ENCODE peak calls at places on chromosomes 5 and 9, in ten cellular contexts. One of them, this sample, is unnamed.

GRCh38 chr9:122219856-122220672 is 8.7 kb downstream of the LHX6 start:
- DNase-seq in head of caudate nucleus: no peak
- DNase-seq in HT1080: no peak
- DNase-seq in NCI-H774: no peak
- DNase-seq in HEK293T: no peak
- DNase-seq in GM18507: no peak
- DNase-seq in hepatocyte: no peak
- DNase-seq in 8988T: no peak
- DNase-seq in activated naive CD4-positive, alpha-beta T cell treated with Interleukin-2 at 50 U/mL for 16 hours: no peak
- DNase-seq in COR-L47: no peak
- DNase-seq in this sample: no peak

GRCh38 chr5:178198706-178199105 is 5.6 kb upstream of the HNRNPAB start:
- DNase-seq in head of caudate nucleus: no peak
- DNase-seq in HT1080: no peak
- DNase-seq in NCI-H774: no peak
- DNase-seq in HEK293T: no peak
- DNase-seq in GM18507: no peak
- DNase-seq in hepatocyte: no peak
- DNase-seq in 8988T: no peak
- DNase-seq in activated naive CD4-positive, alpha-beta T cell treated with Interleukin-2 at 50 U/mL for 16 hours: no peak
- DNase-seq in COR-L47: no peak
- DNase-seq in this sample: no peak

GRCh38 chr5:38465702-38466443 is 90.6 kb downstream of the LIFR start:
- DNase-seq in head of caudate nucleus: no peak
- DNase-seq in HT1080: no peak
- DNase-seq in NCI-H774: no peak
- DNase-seq in HEK293T: no peak
- DNase-seq in GM18507: no peak
- DNase-seq in hepatocyte: no peak
- DNase-seq in 8988T: no peak
- DNase-seq in activated naive CD4-positive, alpha-beta T cell treated with Interleukin-2 at 50 U/mL for 16 hours: no peak
- DNase-seq in COR-L47: no peak
- DNase-seq in this sample: no peak

GRCh38 chr5:171755354-171755821 is 30.2 kb upstream of the SMIM23 start:
- DNase-seq in head of caudate nucleus: no peak
- DNase-seq in HT1080: no peak
- DNase-seq in NCI-H774: no peak
- DNase-seq in HEK293T: no peak
- DNase-seq in GM18507: no peak
- DNase-seq in hepatocyte: no peak
- DNase-seq in 8988T: no peak
- DNase-seq in activated naive CD4-positive, alpha-beta T cell treated with Interleukin-2 at 50 U/mL for 16 hours: no peak
- DNase-seq in COR-L47: no peak
- DNase-seq in this sample: no peak

GRCh38 chr9:134282138-134282650 is 44.1 kb upstream of the RXRA start:
- DNase-seq in head of caudate nucleus: no peak
- DNase-seq in HT1080: no peak
- DNase-seq in NCI-H774: no peak
- DNase-seq in HEK293T: no peak
- DNase-seq in GM18507: no peak
- DNase-seq in hepatocyte: no peak
- DNase-seq in 8988T: no peak
- DNase-seq in activated naive CD4-positive, alpha-beta T cell treated with Interleukin-2 at 50 U/mL for 16 hours: no peak
- DNase-seq in COR-L47: no peak
- DNase-seq in this sample: no peak

GRCh38 chr5:66864240-66864884 is 268.2 kb downstream of the MAST4 start:
- DNase-seq in head of caudate nucleus: no peak
- DNase-seq in HT1080: peak
- DNase-seq in NCI-H774: no peak
- DNase-seq in HEK293T: no peak
- DNase-seq in GM18507: no peak
- DNase-seq in hepatocyte: no peak
- DNase-seq in 8988T: no peak
- DNase-seq in activated naive CD4-positive, alpha-beta T cell treated with Interleukin-2 at 50 U/mL for 16 hours: peak
- DNase-seq in COR-L47: peak
- DNase-seq in this sample: peak

GRCh38 chr5:57735754-57736153 is 253.1 kb upstream of the ACTBL2 start:
- DNase-seq in head of caudate nucleus: no peak
- DNase-seq in HT1080: peak
- DNase-seq in NCI-H774: no peak
- DNase-seq in HEK293T: no peak
- DNase-seq in GM18507: no peak
- DNase-seq in hepatocyte: no peak
- DNase-seq in 8988T: no peak
- DNase-seq in activated naive CD4-positive, alpha-beta T cell treated with Interleukin-2 at 50 U/mL for 16 hours: no peak
- DNase-seq in COR-L47: no peak
- DNase-seq in this sample: peak

GRCh38 chr5:107858324-107858723 is 187.6 kb upstream of the EFNA5 start:
- DNase-seq in head of caudate nucleus: no peak
- DNase-seq in HT1080: no peak
- DNase-seq in NCI-H774: no peak
- DNase-seq in HEK293T: no peak
- DNase-seq in GM18507: no peak
- DNase-seq in hepatocyte: no peak
- DNase-seq in 8988T: no peak
- DNase-seq in activated naive CD4-positive, alpha-beta T cell treated with Interleukin-2 at 50 U/mL for 16 hours: no peak
- DNase-seq in COR-L47: no peak
- DNase-seq in this sample: no peak

GRCh38 chr5:157959355-157959754 is 100.4 kb upstream of the CLINT1 start:
- DNase-seq in head of caudate nucleus: no peak
- DNase-seq in HT1080: no peak
- DNase-seq in NCI-H774: no peak
- DNase-seq in HEK293T: no peak
- DNase-seq in GM18507: no peak
- DNase-seq in hepatocyte: no peak
- DNase-seq in 8988T: no peak
- DNase-seq in activated naive CD4-positive, alpha-beta T cell treated with Interleukin-2 at 50 U/mL for 16 hours: no peak
- DNase-seq in COR-L47: no peak
- DNase-seq in this sample: no peak

GRCh38 chr5:13346401-13346800 is 598.1 kb downstream of the DNAH5 start:
- DNase-seq in head of caudate nucleus: no peak
- DNase-seq in HT1080: no peak
- DNase-seq in NCI-H774: no peak
- DNase-seq in HEK293T: no peak
- DNase-seq in GM18507: no peak
- DNase-seq in hepatocyte: no peak
- DNase-seq in 8988T: no peak
- DNase-seq in activated naive CD4-positive, alpha-beta T cell treated with Interleukin-2 at 50 U/mL for 16 hours: no peak
- DNase-seq in COR-L47: no peak
- DNase-seq in this sample: no peak

GRCh38 chr9:5425006-5425628 is 12.6 kb downstream of the PLGRKT start:
- DNase-seq in head of caudate nucleus: no peak
- DNase-seq in HT1080: peak
- DNase-seq in NCI-H774: peak
- DNase-seq in HEK293T: peak
- DNase-seq in GM18507: no peak
- DNase-seq in hepatocyte: no peak
- DNase-seq in 8988T: no peak
- DNase-seq in activated naive CD4-positive, alpha-beta T cell treated with Interleukin-2 at 50 U/mL for 16 hours: no peak
- DNase-seq in COR-L47: peak
- DNase-seq in this sample: no peak

GRCh38 chr5:57488308-57488955 is 5.8 kb upstream of the ACTBL2 start:
- DNase-seq in head of caudate nucleus: no peak
- DNase-seq in HT1080: peak
- DNase-seq in NCI-H774: no peak
- DNase-seq in HEK293T: no peak
- DNase-seq in GM18507: no peak
- DNase-seq in hepatocyte: no peak
- DNase-seq in 8988T: no peak
- DNase-seq in activated naive CD4-positive, alpha-beta T cell treated with Interleukin-2 at 50 U/mL for 16 hours: no peak
- DNase-seq in COR-L47: no peak
- DNase-seq in this sample: peak

GRCh38 chr9:98442114-98442513 is 186.7 kb upstream of the TBC1D2 start:
- DNase-seq in head of caudate nucleus: no peak
- DNase-seq in HT1080: peak
- DNase-seq in NCI-H774: no peak
- DNase-seq in HEK293T: no peak
- DNase-seq in GM18507: no peak
- DNase-seq in hepatocyte: no peak
- DNase-seq in 8988T: no peak
- DNase-seq in activated naive CD4-positive, alpha-beta T cell treated with Interleukin-2 at 50 U/mL for 16 hours: no peak
- DNase-seq in COR-L47: no peak
- DNase-seq in this sample: no peak

GRCh38 chr9:96219615-96220257 is 82.2 kb downstream of the HSD17B3 start:
- DNase-seq in head of caudate nucleus: peak
- DNase-seq in HT1080: no peak
- DNase-seq in NCI-H774: no peak
- DNase-seq in HEK293T: no peak
- DNase-seq in GM18507: peak
- DNase-seq in hepatocyte: peak
- DNase-seq in 8988T: peak
- DNase-seq in activated naive CD4-positive, alpha-beta T cell treated with Interleukin-2 at 50 U/mL for 16 hours: peak
- DNase-seq in COR-L47: no peak
- DNase-seq in this sample: peak

GRCh38 chr9:33151007-33151557 is 16.1 kb downstream of the B4GALT1 start:
- DNase-seq in head of caudate nucleus: no peak
- DNase-seq in HT1080: peak
- DNase-seq in NCI-H774: no peak
- DNase-seq in HEK293T: peak
- DNase-seq in GM18507: no peak
- DNase-seq in hepatocyte: peak
- DNase-seq in 8988T: no peak
- DNase-seq in activated naive CD4-positive, alpha-beta T cell treated with Interleukin-2 at 50 U/mL for 16 hours: no peak
- DNase-seq in COR-L47: peak
- DNase-seq in this sample: peak

GRCh38 chr5:149798466-149798865 is 68.4 kb downstream of the PPARGC1B start:
- DNase-seq in head of caudate nucleus: no peak
- DNase-seq in HT1080: no peak
- DNase-seq in NCI-H774: no peak
- DNase-seq in HEK293T: no peak
- DNase-seq in GM18507: no peak
- DNase-seq in hepatocyte: no peak
- DNase-seq in 8988T: no peak
- DNase-seq in activated naive CD4-positive, alpha-beta T cell treated with Interleukin-2 at 50 U/mL for 16 hours: no peak
- DNase-seq in COR-L47: no peak
- DNase-seq in this sample: no peak

GRCh38 chr9:21831841-21832509 is 29.5 kb downstream of the MTAP start:
- DNase-seq in head of caudate nucleus: no peak
- DNase-seq in HT1080: no peak
- DNase-seq in NCI-H774: no peak
- DNase-seq in HEK293T: no peak
- DNase-seq in GM18507: peak
- DNase-seq in hepatocyte: peak
- DNase-seq in 8988T: no peak
- DNase-seq in activated naive CD4-positive, alpha-beta T cell treated with Interleukin-2 at 50 U/mL for 16 hours: peak
- DNase-seq in COR-L47: no peak
- DNase-seq in this sample: no peak

GRCh38 chr5:142446960-142447279 is 122.1 kb upstream of the SPRY4 start:
- DNase-seq in head of caudate nucleus: no peak
- DNase-seq in HT1080: no peak
- DNase-seq in NCI-H774: no peak
- DNase-seq in HEK293T: no peak
- DNase-seq in GM18507: no peak
- DNase-seq in hepatocyte: no peak
- DNase-seq in 8988T: no peak
- DNase-seq in activated naive CD4-positive, alpha-beta T cell treated with Interleukin-2 at 50 U/mL for 16 hours: no peak
- DNase-seq in COR-L47: no peak
- DNase-seq in this sample: peak

GRCh38 chr5:129696636-129697035 is 51.3 kb upstream of the MINAR2 start:
- DNase-seq in head of caudate nucleus: no peak
- DNase-seq in HT1080: no peak
- DNase-seq in NCI-H774: no peak
- DNase-seq in HEK293T: no peak
- DNase-seq in GM18507: no peak
- DNase-seq in hepatocyte: no peak
- DNase-seq in 8988T: no peak
- DNase-seq in activated naive CD4-positive, alpha-beta T cell treated with Interleukin-2 at 50 U/mL for 16 hours: no peak
- DNase-seq in COR-L47: no peak
- DNase-seq in this sample: no peak

GRCh38 chr5:163964650-163965049 is 459.2 kb downstream of the MAT2B start:
- DNase-seq in head of caudate nucleus: no peak
- DNase-seq in HT1080: no peak
- DNase-seq in NCI-H774: no peak
- DNase-seq in HEK293T: no peak
- DNase-seq in GM18507: no peak
- DNase-seq in hepatocyte: no peak
- DNase-seq in 8988T: no peak
- DNase-seq in activated naive CD4-positive, alpha-beta T cell treated with Interleukin-2 at 50 U/mL for 16 hours: no peak
- DNase-seq in COR-L47: no peak
- DNase-seq in this sample: no peak

GRCh38 chr9:88527626-88528025 is 7.4 kb upstream of the NXNL2 start:
- DNase-seq in head of caudate nucleus: no peak
- DNase-seq in HT1080: no peak
- DNase-seq in NCI-H774: no peak
- DNase-seq in HEK293T: no peak
- DNase-seq in GM18507: no peak
- DNase-seq in hepatocyte: no peak
- DNase-seq in 8988T: no peak
- DNase-seq in activated naive CD4-positive, alpha-beta T cell treated with Interleukin-2 at 50 U/mL for 16 hours: no peak
- DNase-seq in COR-L47: no peak
- DNase-seq in this sample: no peak

GRCh38 chr5:168106008-168106761 is 185.3 kb upstream of the WWC1 start:
- DNase-seq in head of caudate nucleus: peak
- DNase-seq in HT1080: peak
- DNase-seq in NCI-H774: no peak
- DNase-seq in HEK293T: no peak
- DNase-seq in GM18507: no peak
- DNase-seq in hepatocyte: no peak
- DNase-seq in 8988T: no peak
- DNase-seq in activated naive CD4-positive, alpha-beta T cell treated with Interleukin-2 at 50 U/mL for 16 hours: no peak
- DNase-seq in COR-L47: no peak
- DNase-seq in this sample: peak

GRCh38 chr5:178307266-178308045 is 74.9 kb upstream of the PHYKPL start:
- DNase-seq in head of caudate nucleus: no peak
- DNase-seq in HT1080: no peak
- DNase-seq in NCI-H774: no peak
- DNase-seq in HEK293T: no peak
- DNase-seq in GM18507: no peak
- DNase-seq in hepatocyte: no peak
- DNase-seq in 8988T: no peak
- DNase-seq in activated naive CD4-positive, alpha-beta T cell treated with Interleukin-2 at 50 U/mL for 16 hours: no peak
- DNase-seq in COR-L47: no peak
- DNase-seq in this sample: no peak

GRCh38 chr9:80552931-80553330 is 981.2 kb downstream of the TLE4 start:
- DNase-seq in head of caudate nucleus: no peak
- DNase-seq in HT1080: no peak
- DNase-seq in NCI-H774: no peak
- DNase-seq in HEK293T: peak
- DNase-seq in GM18507: no peak
- DNase-seq in hepatocyte: peak
- DNase-seq in 8988T: no peak
- DNase-seq in activated naive CD4-positive, alpha-beta T cell treated with Interleukin-2 at 50 U/mL for 16 hours: no peak
- DNase-seq in COR-L47: no peak
- DNase-seq in this sample: no peak

GRCh38 chr5:24905123-24905522 is 260.3 kb upstream of the CDH10 start:
- DNase-seq in head of caudate nucleus: no peak
- DNase-seq in HT1080: peak
- DNase-seq in NCI-H774: no peak
- DNase-seq in HEK293T: no peak
- DNase-seq in GM18507: no peak
- DNase-seq in hepatocyte: peak
- DNase-seq in 8988T: no peak
- DNase-seq in activated naive CD4-positive, alpha-beta T cell treated with Interleukin-2 at 50 U/mL for 16 hours: no peak
- DNase-seq in COR-L47: no peak
- DNase-seq in this sample: no peak

GRCh38 chr9:25260056-25260455 is 418.2 kb downstream of the TUSC1 start:
- DNase-seq in head of caudate nucleus: no peak
- DNase-seq in HT1080: no peak
- DNase-seq in NCI-H774: no peak
- DNase-seq in HEK293T: no peak
- DNase-seq in GM18507: no peak
- DNase-seq in hepatocyte: no peak
- DNase-seq in 8988T: no peak
- DNase-seq in activated naive CD4-positive, alpha-beta T cell treated with Interleukin-2 at 50 U/mL for 16 hours: no peak
- DNase-seq in COR-L47: no peak
- DNase-seq in this sample: no peak

GRCh38 chr9:34957492-34958410 is at the start of gene PHF24:
- DNase-seq in head of caudate nucleus: peak
- DNase-seq in HT1080: no peak
- DNase-seq in NCI-H774: no peak
- DNase-seq in HEK293T: peak
- DNase-seq in GM18507: no peak
- DNase-seq in hepatocyte: peak
- DNase-seq in 8988T: no peak
- DNase-seq in activated naive CD4-positive, alpha-beta T cell treated with Interleukin-2 at 50 U/mL for 16 hours: peak
- DNase-seq in COR-L47: no peak
- DNase-seq in this sample: peak

GRCh38 chr9:20622330-20623020 is at the start of gene MLLT3:
- DNase-seq in head of caudate nucleus: peak
- DNase-seq in HT1080: peak
- DNase-seq in NCI-H774: peak
- DNase-seq in HEK293T: peak
- DNase-seq in GM18507: peak
- DNase-seq in hepatocyte: peak
- DNase-seq in 8988T: peak
- DNase-seq in activated naive CD4-positive, alpha-beta T cell treated with Interleukin-2 at 50 U/mL for 16 hours: peak
- DNase-seq in COR-L47: peak
- DNase-seq in this sample: peak